ENCODE peak calls at places on chromosome 5, in seven cellular contexts. One of them, this sample, is unnamed.

GRCh38 chr5:151005975-151006576 is 14.3 kb upstream of the GPX3 start:
- DNase-seq in SK-N-SH: no peak
- DNase-seq in HCT116: no peak
- DNase-seq in HepG2: no peak
- DNase-seq in GM12878: no peak
- DNase-seq in H1: no peak
- DNase-seq in K562: no peak
- DNase-seq in this sample: no peak

GRCh38 chr5:68086443-68086842 is 129.1 kb upstream of the PIK3R1 start:
- DNase-seq in HCT116: no peak
- DNase-seq in K562: no peak
- DNase-seq in GM12878: no peak
- DNase-seq in H1: no peak
- DNase-seq in HepG2: no peak
- DNase-seq in SK-N-SH: no peak
- DNase-seq in this sample: no peak

GRCh38 chr5:94793816-94794198 is 175.3 kb downstream of the SLF1 start:
- DNase-seq in H1: no peak
- DNase-seq in GM12878: no peak
- DNase-seq in HCT116: no peak
- DNase-seq in HepG2: no peak
- DNase-seq in K562: no peak
- DNase-seq in SK-N-SH: no peak
- DNase-seq in this sample: no peak

GRCh38 chr5:151104795-151105194 is 24.0 kb upstream of the TNIP1 start:
- DNase-seq in HepG2: peak
- DNase-seq in HCT116: no peak
- DNase-seq in H1: no peak
- DNase-seq in K562: no peak
- DNase-seq in SK-N-SH: no peak
- DNase-seq in GM12878: no peak
- DNase-seq in this sample: no peak

GRCh38 chr5:172002310-172002709 is 4.1 kb downstream of the FBXW11 start:
- DNase-seq in GM12878: no peak
- DNase-seq in HepG2: peak
- DNase-seq in K562: peak
- DNase-seq in HCT116: peak
- DNase-seq in H1: no peak
- DNase-seq in SK-N-SH: peak
- DNase-seq in this sample: no peak

GRCh38 chr5:144577676-144578075 is 407.0 kb downstream of the KCTD16 start:
- DNase-seq in H1: no peak
- DNase-seq in K562: no peak
- DNase-seq in GM12878: no peak
- DNase-seq in SK-N-SH: no peak
- DNase-seq in HepG2: no peak
- DNase-seq in HCT116: no peak
- DNase-seq in this sample: no peak

GRCh38 chr5:143311955-143312354 is 91.5 kb downstream of the NR3C1 start:
- DNase-seq in HCT116: no peak
- DNase-seq in H1: no peak
- DNase-seq in SK-N-SH: no peak
- DNase-seq in GM12878: no peak
- DNase-seq in HepG2: no peak
- DNase-seq in K562: no peak
- DNase-seq in this sample: no peak

GRCh38 chr5:83827111-83827541 is 106.5 kb upstream of the HAPLN1 start:
- DNase-seq in K562: no peak
- DNase-seq in H1: no peak
- DNase-seq in GM12878: no peak
- DNase-seq in HepG2: no peak
- DNase-seq in SK-N-SH: no peak
- DNase-seq in HCT116: no peak
- DNase-seq in this sample: no peak

GRCh38 chr5:57174128-57174849 is 430 bp downstream of the GPBP1 start:
- DNase-seq in GM12878: no peak
- DNase-seq in HCT116: no peak
- DNase-seq in K562: peak
- DNase-seq in SK-N-SH: no peak
- DNase-seq in HepG2: no peak
- DNase-seq in H1: no peak
- DNase-seq in this sample: no peak

GRCh38 chr5:147339313-147339712 is 104.5 kb downstream of the STK32A start:
- DNase-seq in HepG2: no peak
- DNase-seq in SK-N-SH: no peak
- DNase-seq in HCT116: no peak
- DNase-seq in GM12878: no peak
- DNase-seq in H1: no peak
- DNase-seq in K562: no peak
- DNase-seq in this sample: no peak

GRCh38 chr5:115787426-115787825 is 29.0 kb downstream of the CDO1 start:
- DNase-seq in K562: no peak
- DNase-seq in HepG2: no peak
- DNase-seq in SK-N-SH: no peak
- DNase-seq in H1: no peak
- DNase-seq in HCT116: no peak
- DNase-seq in GM12878: no peak
- DNase-seq in this sample: no peak

GRCh38 chr5:66739923-66740322 is 143.7 kb downstream of the MAST4 start:
- DNase-seq in SK-N-SH: no peak
- DNase-seq in H1: no peak
- DNase-seq in HCT116: no peak
- DNase-seq in HepG2: no peak
- DNase-seq in GM12878: no peak
- DNase-seq in K562: no peak
- DNase-seq in this sample: no peak

GRCh38 chr5:172894767-172895166 is 60.7 kb downstream of the ERGIC1 start:
- DNase-seq in SK-N-SH: no peak
- DNase-seq in HepG2: peak
- DNase-seq in K562: no peak
- DNase-seq in H1: no peak
- DNase-seq in HCT116: no peak
- DNase-seq in GM12878: no peak
- DNase-seq in this sample: no peak

GRCh38 chr5:158590936-158591863 is 508.5 kb downstream of the EBF1 start:
- DNase-seq in HepG2: no peak
- DNase-seq in K562: no peak
- DNase-seq in H1: peak
- DNase-seq in HCT116: no peak
- DNase-seq in SK-N-SH: peak
- DNase-seq in GM12878: no peak
- DNase-seq in this sample: peak

GRCh38 chr5:77935516-77936364 is 159.6 kb upstream of the TBCA start:
- DNase-seq in H1: no peak
- DNase-seq in GM12878: peak
- DNase-seq in K562: no peak
- DNase-seq in HCT116: no peak
- DNase-seq in SK-N-SH: no peak
- DNase-seq in HepG2: no peak
- DNase-seq in this sample: no peak

GRCh38 chr5:77942578-77943239 is 166.6 kb upstream of the TBCA start:
- DNase-seq in SK-N-SH: no peak
- DNase-seq in GM12878: no peak
- DNase-seq in H1: no peak
- DNase-seq in HCT116: no peak
- DNase-seq in K562: no peak
- DNase-seq in HepG2: no peak
- DNase-seq in this sample: no peak

GRCh38 chr5:77936365-77936693 is 160.2 kb upstream of the TBCA start:
- DNase-seq in SK-N-SH: no peak
- DNase-seq in K562: no peak
- DNase-seq in HCT116: no peak
- DNase-seq in HepG2: no peak
- DNase-seq in GM12878: no peak
- DNase-seq in H1: no peak
- DNase-seq in this sample: no peak

DNA sequence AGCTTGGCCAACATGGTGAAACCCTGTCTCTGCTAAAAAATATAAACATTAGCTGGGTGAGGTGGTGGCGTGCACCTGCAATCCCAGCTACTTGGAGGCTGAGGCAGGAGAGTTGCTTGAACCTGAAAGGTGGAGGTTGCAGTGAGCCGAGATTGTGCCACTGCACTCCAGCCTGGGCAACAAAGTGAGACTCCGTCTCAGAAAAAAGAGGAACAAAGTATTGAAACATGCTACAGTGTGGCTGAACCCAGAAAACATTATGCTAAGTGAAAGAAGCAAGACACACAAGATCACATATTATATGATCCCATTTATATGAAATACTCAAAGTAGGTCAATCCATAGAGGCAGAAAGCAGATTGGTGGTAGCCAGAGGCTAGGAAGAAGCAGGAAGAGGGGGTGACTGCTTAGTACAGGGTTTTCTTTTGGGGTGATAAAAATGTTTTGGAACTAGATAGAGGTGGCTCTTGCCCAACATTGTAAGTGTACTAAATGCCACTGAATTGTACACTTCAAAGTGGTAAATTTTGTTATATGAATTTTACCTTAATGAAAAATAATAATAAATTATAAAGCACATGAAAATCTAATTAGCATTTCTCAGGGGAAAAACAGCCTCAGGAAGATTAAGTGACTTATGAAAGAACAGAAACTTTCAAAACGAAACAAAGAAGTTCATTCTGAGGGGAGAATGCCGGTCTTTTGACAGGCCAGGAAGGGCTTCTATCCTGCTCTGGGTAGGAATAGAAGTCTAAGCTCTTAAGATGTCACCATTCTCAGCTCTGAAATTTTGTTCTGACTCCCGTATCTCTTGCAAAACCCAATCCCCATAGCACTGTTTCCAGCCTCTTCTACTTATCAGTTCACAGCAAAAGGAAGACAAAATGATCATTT is 161.1 kb upstream of the TBCA start:
- DNase-seq in K562: no peak
- DNase-seq in H1: no peak
- DNase-seq in HepG2: no peak
- DNase-seq in GM12878: peak
- DNase-seq in SK-N-SH: no peak
- DNase-seq in HCT116: no peak
- DNase-seq in this sample: no peak
- H3K4me3 ChIP-seq in K562: no peak
- H3K4me3 ChIP-seq in H1: no peak
- H3K4me3 ChIP-seq in HepG2: no peak
- H3K4me3 ChIP-seq in GM12878: peak
- H3K4me3 ChIP-seq in SK-N-SH: no peak
- H3K4me3 ChIP-seq in HCT116: no peak
- H3K4me3 ChIP-seq in this sample: no peak

GRCh38 chr5:92835712-92836111 is 745.3 kb downstream of the NR2F1-AS1 start:
- DNase-seq in SK-N-SH: no peak
- DNase-seq in GM12878: no peak
- DNase-seq in K562: no peak
- DNase-seq in HepG2: no peak
- DNase-seq in HCT116: no peak
- DNase-seq in H1: no peak
- DNase-seq in this sample: no peak
- TF ChIP-seq YY1 in SK-N-SH: no peak
- TF ChIP-seq YY1 in GM12878: no peak
- TF ChIP-seq YY1 in K562: no peak
- TF ChIP-seq YY1 in HepG2: no peak
- TF ChIP-seq YY1 in HCT116: no peak
- TF ChIP-seq YY1 in H1: no peak
- TF ChIP-seq YY1 in this sample: no peak

GRCh38 chr5:139481122-139481533 is 1.4 kb downstream of the STING1 start:
- DNase-seq in H1: no peak
- DNase-seq in K562: peak
- DNase-seq in HepG2: no peak
- DNase-seq in SK-N-SH: peak
- DNase-seq in GM12878: no peak
- DNase-seq in HCT116: no peak
- DNase-seq in this sample: no peak
- H3K4me3 ChIP-seq in H1: no peak
- H3K4me3 ChIP-seq in K562: peak
- H3K4me3 ChIP-seq in HepG2: no peak
- H3K4me3 ChIP-seq in SK-N-SH: peak
- H3K4me3 ChIP-seq in GM12878: peak
- H3K4me3 ChIP-seq in HCT116: peak
- H3K4me3 ChIP-seq in this sample: no peak

DNA sequence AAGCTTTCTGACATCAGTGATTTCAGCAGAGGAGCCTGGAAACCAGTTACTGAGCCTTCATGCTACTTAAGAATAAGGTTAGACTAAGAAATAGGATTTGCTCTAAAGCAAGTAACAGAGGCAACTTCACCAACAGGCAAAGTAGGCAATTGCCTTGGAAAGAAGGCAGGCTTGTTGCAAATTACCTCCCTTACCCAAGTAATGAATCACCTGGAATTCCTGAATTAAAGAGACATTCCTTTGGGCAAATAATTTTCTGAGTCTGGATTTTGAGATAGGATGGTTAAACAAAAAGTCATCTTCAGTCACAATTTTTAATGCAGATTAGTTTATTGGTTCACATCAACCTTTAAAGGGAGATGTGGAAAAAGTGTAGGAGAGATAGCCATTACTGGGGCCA is 92.8 kb downstream of the ITGA1 start:
- DNase-seq in HCT116: no peak
- DNase-seq in SK-N-SH: no peak
- DNase-seq in K562: no peak
- DNase-seq in H1: no peak
- DNase-seq in GM12878: no peak
- DNase-seq in HepG2: no peak
- DNase-seq in this sample: no peak
- TF ChIP-seq YY1 in HCT116: no peak
- TF ChIP-seq YY1 in SK-N-SH: no peak
- TF ChIP-seq YY1 in K562: no peak
- TF ChIP-seq YY1 in H1: no peak
- TF ChIP-seq YY1 in GM12878: no peak
- TF ChIP-seq YY1 in HepG2: no peak
- TF ChIP-seq YY1 in this sample: no peak

DNA sequence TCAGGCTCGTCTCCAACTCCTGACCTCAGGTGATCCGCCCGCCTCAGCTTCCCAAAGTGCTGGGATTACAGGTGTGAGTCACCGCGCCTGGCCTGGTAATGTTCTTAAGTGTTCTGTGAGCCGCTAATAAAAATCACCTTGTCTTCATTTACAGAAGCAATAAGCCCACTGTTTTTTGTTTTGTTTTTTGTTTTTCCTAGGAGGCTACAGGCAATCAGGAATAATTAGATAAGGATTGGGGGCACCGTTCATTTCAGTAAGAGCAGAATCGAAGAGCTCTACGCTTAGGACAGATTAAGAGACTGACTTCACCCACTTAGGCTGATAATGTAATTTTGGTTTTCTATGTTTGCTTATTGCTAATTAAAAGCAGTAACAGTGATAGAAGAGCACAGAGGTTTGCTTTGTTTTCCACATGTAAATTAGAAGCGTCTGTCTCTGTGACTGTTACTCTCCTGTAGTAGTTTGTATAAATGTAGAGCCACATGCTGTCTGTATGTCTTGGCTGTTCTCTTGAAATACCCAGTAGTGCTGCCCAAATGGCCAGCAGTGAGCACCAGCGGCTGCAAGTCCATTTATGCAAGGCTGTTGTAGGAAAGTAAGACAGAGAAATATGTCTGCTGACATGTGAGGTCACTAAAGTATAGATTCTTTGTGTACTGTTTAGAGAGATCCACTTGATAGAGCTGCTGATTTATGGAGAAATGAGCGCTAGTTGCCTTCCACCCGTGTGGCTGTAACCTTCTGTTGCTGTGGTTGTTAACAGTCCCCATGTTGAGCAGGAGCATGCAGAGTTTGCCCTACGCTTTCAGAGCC is 30.5 kb downstream of the TRIO start:
- DNase-seq in H1: no peak
- DNase-seq in HCT116: no peak
- DNase-seq in SK-N-SH: peak
- DNase-seq in GM12878: no peak
- DNase-seq in K562: no peak
- DNase-seq in HepG2: no peak
- DNase-seq in this sample: no peak
- H3K4me3 ChIP-seq in H1: no peak
- H3K4me3 ChIP-seq in HCT116: peak
- H3K4me3 ChIP-seq in SK-N-SH: no peak
- H3K4me3 ChIP-seq in GM12878: peak
- H3K4me3 ChIP-seq in K562: no peak
- H3K4me3 ChIP-seq in HepG2: no peak
- H3K4me3 ChIP-seq in this sample: no peak